ENCODE peak calls at places on chromosomes 1 and 21, in five cellular contexts. J is heart left ventricle, G is K562, L is lower leg skin, O is prostate gland. D is an unnamed sample.

GRCh38 chr1:235917267-235917811 is 50.6 kb upstream of the LYST start:
- DNase-seq in G (peak), L (peak), O (peak), J (no peak), D (peak)

GRCh38 chr1:205575294-205575885 is 56.4 kb downstream of the ELK4 start:
- DNase-seq in O (no peak), L (peak), G (no peak), J (no peak), D (no peak)

GRCh38 chr1:248861621-248862020 is 2.7 kb upstream of the ZNF692 start:
- DNase-seq in J (no peak), L (no peak), G (no peak), O (no peak), D (no peak)

GRCh38 chr21:30168086-30168485 is 1.5 kb upstream of the CLDN17 start:
- DNase-seq in O (no peak), L (no peak), G (no peak), J (no peak), D (no peak)

GRCh38 chr1:17193222-17194132 is 11.5 kb upstream of the PADI1 start:
- DNase-seq in G (no peak), J (peak), O (no peak), L (peak), D (no peak)

GRCh38 chr1:145962157-145963102 is 1.9 kb downstream of the ANKRD34A start:
- DNase-seq in L (peak), G (no peak), O (peak), J (peak), D (peak)

GRCh38 chr1:175126347-175126746 is 58.7 kb downstream of the TNN start:
- DNase-seq in O (no peak), G (no peak), L (peak), J (no peak), D (no peak)

GRCh38 chr1:151673407-151673806 is 43.2 kb downstream of the CELF3 start:
- DNase-seq in J (no peak), L (no peak), O (no peak), G (no peak), D (no peak)

GRCh38 chr21:36555199-36555598 is 75.3 kb upstream of the CLDN14 start:
- DNase-seq in O (no peak), L (no peak), J (no peak), G (no peak), D (no peak)

GRCh38 chr1:204493145-204493881 is 1.3 kb downstream of the PIK3C2B start:
- DNase-seq in G (no peak), J (peak), L (peak), O (peak), D (no peak)

GRCh38 chr1:92444351-92444750 is 42.4 kb downstream of the GFI1 start:
- DNase-seq in G (no peak), J (no peak), L (no peak), O (no peak), D (no peak)

GRCh38 chr1:44105810-44106209 is 12.8 kb upstream of the KLF17 start:
- DNase-seq in O (no peak), L (no peak), G (no peak), J (no peak), D (no peak)

GRCh38 chr1:1906185-1907097 is 8.6 kb upstream of the CALML6 start:
- DNase-seq in G (peak), J (peak), O (peak), L (peak), D (peak)

GRCh38 chr1:190170321-190170720 is 307.3 kb downstream of the BRINP3 start:
- DNase-seq in J (no peak), G (no peak), O (no peak), L (no peak), D (no peak)

GRCh38 chr1:160797163-160797797 is 1.3 kb downstream of the LY9 start:
- DNase-seq in J (no peak), G (no peak), L (no peak), O (no peak), D (no peak)

GRCh38 chr1:178945763-178946266 is 74.9 kb upstream of the ANGPTL1 start:
- DNase-seq in J (no peak), O (peak), L (peak), G (no peak), D (no peak)

GRCh38 chr1:230066036-230066435 is 1.0 kb upstream of the GALNT2 start:
- DNase-seq in O (no peak), J (no peak), L (no peak), G (no peak), D (no peak)

GRCh38 chr21:36718951-36719501 is 20.1 kb downstream of the SIM2 start:
- DNase-seq in L (no peak), G (peak), O (peak), J (no peak), D (no peak)

GRCh38 chr1:30572192-30572591 is 151.2 kb downstream of the MATN1 start:
- DNase-seq in J (no peak), L (no peak), G (no peak), O (no peak), D (peak)

DNA sequence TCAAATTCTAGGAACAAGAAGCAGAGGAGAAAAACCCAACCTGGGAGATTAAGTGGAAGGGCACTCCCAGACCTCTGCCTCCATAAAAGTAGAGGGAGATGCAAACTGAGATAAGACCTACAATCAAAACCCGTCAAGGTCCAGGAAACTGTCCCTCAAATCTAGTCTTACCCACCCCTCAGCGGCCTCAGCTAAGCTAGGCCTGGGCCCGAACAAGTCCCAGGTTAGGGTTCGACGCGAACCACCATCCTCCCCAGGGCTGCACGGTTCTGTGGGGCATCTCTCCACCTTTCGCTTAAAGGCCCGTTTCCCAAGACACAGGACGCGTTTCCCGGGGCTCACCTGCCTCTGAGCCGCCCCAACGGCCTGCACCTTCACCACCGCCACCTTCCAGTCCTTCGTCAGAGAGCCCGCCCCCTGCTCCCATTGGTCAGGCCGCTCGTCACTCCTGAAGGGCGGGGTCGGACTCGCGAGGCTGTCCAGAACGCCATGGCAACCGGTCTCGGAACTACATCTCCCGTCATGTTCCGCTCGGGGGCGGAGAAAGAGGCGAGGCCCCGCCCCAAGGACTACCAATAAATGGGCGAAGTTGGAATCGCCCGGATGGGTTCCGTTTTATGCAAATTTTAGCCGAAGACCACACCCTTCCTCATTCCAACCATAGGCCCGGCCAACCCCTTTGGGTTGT is at the start of gene CRYZL1:
- DNase-seq in O (peak), G (peak), J (peak), L (peak), D (peak)
- TF ChIP-seq POLR2A in O (peak), G (peak), J (peak), L (no peak), D (peak)

GRCh38 chr1:169708633-169709032 is 2.8 kb downstream of the SELL start:
- DNase-seq in O (no peak), J (no peak), G (no peak), L (no peak), D (no peak)

GRCh38 chr1:169707917-169708604 is 3.4 kb downstream of the SELL start:
- DNase-seq in J (no peak), L (no peak), G (no peak), O (no peak), D (no peak)

GRCh38 chr1:169712309-169712631 is 850 bp upstream of the SELL start:
- DNase-seq in L (no peak), J (no peak), O (no peak), G (no peak), D (no peak)

DNA sequence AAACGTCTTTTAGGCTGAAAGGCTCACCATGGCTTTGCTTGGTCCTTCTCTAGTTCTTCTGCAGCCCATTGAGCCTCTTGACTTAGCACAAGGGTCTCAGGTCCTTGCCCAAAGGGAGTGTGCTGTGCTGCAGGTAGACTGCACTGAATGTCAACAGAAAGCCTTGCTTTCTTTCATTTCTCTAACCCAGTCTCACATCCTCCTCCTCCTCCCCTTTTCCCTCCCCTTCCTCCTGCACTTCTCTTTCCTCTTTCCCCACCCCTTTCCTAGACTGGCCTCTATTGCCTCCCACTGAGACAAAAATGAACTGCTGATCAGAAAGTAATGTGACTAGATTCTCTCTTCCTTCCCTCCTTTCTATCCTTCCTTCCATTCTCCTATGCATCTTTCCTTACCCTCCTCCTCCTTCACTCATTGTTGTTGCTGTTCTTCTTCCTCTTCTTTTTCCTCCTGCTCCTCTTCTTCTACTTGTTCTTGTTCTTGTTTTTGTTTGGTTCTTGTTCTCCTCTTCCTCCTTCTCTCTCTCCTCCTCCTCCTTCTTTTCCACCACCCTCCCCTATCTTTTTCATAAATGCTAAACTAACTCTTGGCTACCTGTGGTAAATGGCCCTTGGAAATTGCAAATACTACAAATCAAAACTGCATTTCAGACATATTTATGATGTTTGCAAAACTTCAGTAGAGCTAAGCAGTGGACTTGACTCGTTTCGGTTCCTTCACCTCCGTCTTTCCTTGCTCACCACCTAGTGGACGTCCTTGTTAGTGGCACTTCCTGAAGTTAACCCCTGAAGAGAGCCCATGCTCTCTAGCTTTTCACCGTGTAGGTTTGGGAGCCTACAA is at the start of gene SELL:
- DNase-seq in L (peak), O (peak), G (peak), J (no peak), D (peak)
- TF ChIP-seq POLR2A in L (no peak), O (no peak), G (no peak), J (no peak), D (no peak)

GRCh38 chr1:98323396-98323795 is 338.1 kb upstream of the SNX7 start:
- DNase-seq in G (no peak), J (no peak), O (no peak), L (no peak), D (no peak)
- TF ChIP-seq POLR2A in G (no peak), J (no peak), O (no peak), L (no peak), D (no peak)

GRCh38 chr1:156471496-156472490 is 28.8 kb downstream of the MEF2D start:
- DNase-seq in J (peak), L (no peak), G (no peak), O (peak), D (no peak)
- TF ChIP-seq POLR2A in J (no peak), L (no peak), G (no peak), O (no peak), D (no peak)

GRCh38 chr1:28552482-28553228 is at the start of gene TRNAU1AP:
- DNase-seq in J (peak), L (peak), O (peak), G (peak), D (peak)
- TF ChIP-seq POLR2A in J (peak), L (no peak), O (peak), G (peak), D (no peak)

GRCh38 chr21:45662623-45663015 is 19.1 kb downstream of the PCBP3 start:
- DNase-seq in J (no peak), O (no peak), L (no peak), G (no peak), D (no peak)
- TF ChIP-seq POLR2A in J (no peak), O (no peak), L (no peak), G (no peak), D (no peak)

DNA sequence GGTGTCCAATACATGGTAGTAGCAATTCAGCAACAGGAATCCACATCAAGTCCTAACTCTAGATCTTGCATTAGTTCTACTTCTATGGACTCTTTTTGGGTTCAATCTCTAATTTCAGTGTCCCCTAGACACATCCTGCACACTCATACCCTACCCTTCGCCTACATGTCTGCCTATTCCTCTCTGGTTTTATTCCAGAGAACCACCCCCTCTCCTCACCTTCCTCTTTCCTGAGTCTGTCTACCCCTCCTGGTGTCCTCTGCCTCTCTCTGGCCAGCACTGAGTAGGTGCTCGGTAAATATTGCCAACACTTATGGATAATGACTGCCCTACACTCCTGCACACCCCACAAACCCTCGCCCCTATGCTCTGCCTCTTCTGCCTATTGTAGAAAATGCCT is 9.5 kb downstream of the TAL1 start:
- DNase-seq in G (no peak), O (no peak), L (no peak), J (no peak), D (no peak)
- TF ChIP-seq POLR2A in G (no peak), O (no peak), L (no peak), J (no peak), D (no peak)

DNA sequence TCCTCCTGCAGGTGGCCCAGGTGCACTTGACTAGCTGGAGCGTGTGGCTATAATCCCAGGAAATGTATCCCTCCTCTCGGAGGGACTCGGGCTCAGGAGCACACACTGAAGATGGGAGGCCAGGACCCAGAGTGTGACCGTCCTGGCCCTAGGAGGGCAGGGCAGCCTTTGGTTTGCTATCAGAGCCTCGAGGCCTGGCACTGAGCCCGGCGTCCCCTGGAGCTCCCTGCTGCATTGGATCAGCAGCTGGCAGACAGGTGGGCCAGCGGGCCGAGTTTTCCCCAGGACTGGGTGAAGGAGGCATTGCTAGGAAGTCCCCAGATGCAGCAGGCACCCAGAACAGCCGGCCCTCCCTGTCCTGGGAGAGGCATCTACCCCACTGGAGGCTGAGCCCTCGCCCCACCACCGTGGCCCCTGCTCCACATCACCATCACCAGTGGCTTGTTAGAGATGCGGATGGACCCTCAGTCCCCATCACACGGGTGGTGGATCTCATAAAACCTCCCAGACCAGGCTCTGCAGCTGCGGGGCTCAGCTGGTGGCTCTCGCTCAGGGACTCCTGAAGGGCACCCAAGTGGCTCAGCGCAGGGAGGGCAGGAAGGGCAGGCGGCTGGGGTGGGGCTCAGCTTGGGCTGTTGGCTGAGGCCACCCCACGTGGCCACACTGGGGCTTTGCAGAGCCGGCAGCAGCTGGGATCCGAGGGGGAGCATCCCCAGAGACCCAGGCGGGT is 32.7 kb upstream of the POFUT2 start:
- DNase-seq in G (no peak), O (no peak), L (no peak), J (peak), D (peak)
- TF ChIP-seq POLR2A in G (no peak), O (no peak), L (no peak), J (no peak), D (peak)

GRCh38 chr1:154869351-154870116 is 547 bp downstream of the KCNN3 start:
- DNase-seq in G (no peak), J (no peak), L (no peak), O (no peak), D (no peak)

GRCh38 chr1:154867841-154868610 is 2.1 kb downstream of the KCNN3 start:
- DNase-seq in G (no peak), J (no peak), O (no peak), L (no peak), D (no peak)

GRCh38 chr1:154871374-154871773 is 1.3 kb upstream of the KCNN3 start:
- DNase-seq in J (no peak), O (no peak), L (no peak), G (no peak), D (no peak)

GRCh38 chr1:154870734-154871133 is 653 bp upstream of the KCNN3 start:
- DNase-seq in J (no peak), G (no peak), O (no peak), L (no peak), D (no peak)

DNA sequence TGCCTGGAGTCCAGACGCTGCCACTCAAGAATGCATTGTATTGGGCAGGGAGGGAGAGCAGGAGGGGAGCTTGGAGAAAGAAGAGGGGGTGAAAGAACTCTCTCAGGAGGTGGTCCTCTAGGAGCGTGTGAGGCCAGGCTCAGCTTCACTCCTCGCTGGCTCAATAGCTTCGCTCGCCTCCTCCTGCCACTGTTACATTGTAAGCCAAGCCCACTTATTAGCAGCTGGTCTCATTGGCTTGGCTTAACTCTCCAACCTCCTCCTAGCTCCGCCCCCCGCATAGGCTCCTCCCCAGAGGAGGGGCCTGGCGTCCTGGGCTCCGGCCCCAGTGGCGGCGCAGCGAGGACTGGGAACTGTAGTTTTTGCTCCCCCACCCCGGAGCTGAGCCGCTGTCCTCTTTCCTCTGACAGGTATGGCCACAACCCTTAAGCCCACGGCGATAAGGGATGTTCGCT is at the start of gene KCNN3:
- DNase-seq in O (peak), G (peak), J (peak), L (peak), D (peak)
- TF ChIP-seq POLR2A in O (peak), G (no peak), J (peak), L (no peak), D (no peak)

DNA sequence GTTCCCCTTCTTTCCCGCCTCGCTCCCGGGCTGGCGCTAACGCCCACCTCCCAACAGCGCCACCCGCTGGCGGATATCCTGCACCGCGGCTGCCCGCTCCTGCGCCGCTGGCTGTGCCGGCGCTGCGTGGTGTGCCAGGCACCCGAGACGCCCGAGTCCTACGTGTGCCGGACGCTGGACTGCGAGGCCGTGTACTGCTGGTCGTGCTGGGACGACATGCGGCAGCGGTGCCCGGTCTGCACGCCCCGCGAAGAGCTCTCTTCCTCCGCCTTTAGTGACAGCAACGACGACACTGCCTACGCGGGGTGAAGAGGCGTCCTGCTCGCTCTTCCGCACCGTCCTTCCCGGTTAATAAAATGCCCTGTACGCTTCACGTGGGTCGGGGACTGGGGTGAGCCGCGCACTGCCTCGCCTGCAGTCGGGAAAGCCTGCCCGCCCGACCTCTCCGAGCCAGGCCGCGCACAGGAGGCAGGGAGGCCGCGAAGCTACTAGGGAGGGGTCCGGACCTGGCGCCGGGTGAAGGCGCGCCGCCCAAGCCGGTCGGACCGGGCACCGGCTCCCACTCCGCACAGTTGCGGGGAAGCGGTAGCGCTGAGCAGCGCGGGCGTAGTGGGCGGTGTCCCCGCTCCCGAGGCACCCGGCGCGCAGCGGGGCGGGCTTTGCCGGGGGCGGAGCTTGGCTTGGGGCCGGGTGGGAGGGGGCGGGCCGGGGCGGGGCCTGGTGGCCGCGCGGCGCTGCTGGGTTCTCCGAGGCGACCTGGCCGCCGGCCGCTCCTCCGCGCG is at the start of gene ADAM15:
- DNase-seq in L (peak), G (peak), O (peak), J (peak), D (peak)
- TF ChIP-seq POLR2A in L (no peak), G (peak), O (peak), J (no peak), D (peak)